ENCODE peak calls at places on chromosomes 6 and 20, in nine cellular contexts. M is fibroblast of lung, V is fibroblast of mammary gland, K is AG09309, A is ovary, R is GM12864, N is OCI-LY7, I is psoas muscle, Q is right atrium auricular region. T is an unnamed sample.
A peak's percentile ranks its signal among the peaks of the same experiment; 100 is the strongest.

GRCh38 chr6:44011350-44011925 is 115.8 kb downstream of the MRPL14 start:
- DNase-seq in I (no peak), A (no peak), N (no peak), K (no peak), Q (no peak), V (no peak), M (no peak), R (no peak), T (no peak)

GRCh38 chr6:38080889-38081288 is 261.4 kb downstream of the ZFAND3 start:
- DNase-seq in A (no peak), K (no peak), M (peak; percentile 30), Q (no peak), V (no peak), R (no peak), I (no peak), N (no peak), T (no peak)

GRCh38 chr6:158256746-158257424 is 55.4 kb upstream of the TULP4 start:
- DNase-seq in V (no peak), R (no peak), A (no peak), K (no peak), I (no peak), M (no peak), N (no peak), Q (no peak), T (no peak)

GRCh38 chr6:29709178-29709576 is 14.1 kb upstream of the HLA-F start:
- DNase-seq in R (no peak), K (no peak), I (no peak), V (no peak), N (no peak), Q (no peak), A (no peak), M (no peak), T (no peak)

GRCh38 chr6:143176090-143177021 is 115.7 kb downstream of the AIG1 start:
- DNase-seq in N (no peak), V (peak; percentile 90), I (no peak), K (peak; percentile 89), Q (no peak), A (no peak), M (peak; percentile 63), R (no peak), T (no peak)

GRCh38 chr6:91653954-91654843 is 1067.3 kb upstream of the MAP3K7 start:
- DNase-seq in N (no peak), M (peak; percentile 1), V (no peak), Q (no peak), K (no peak), R (no peak), A (no peak), I (no peak), T (no peak)

GRCh38 chr20:53678990-53679596 is 85.5 kb upstream of the ZNF217 start:
- DNase-seq in K (no peak), A (no peak), M (peak; percentile 72), I (no peak), Q (no peak), R (no peak), N (no peak), V (peak; percentile 35), T (no peak)

GRCh38 chr6:11428895-11429294 is 108.7 kb upstream of the TMEM170B start:
- DNase-seq in K (peak; percentile 62), A (no peak), M (peak; percentile 74), I (no peak), N (peak; percentile 18), V (peak; percentile 92), R (no peak), Q (no peak), T (peak; percentile 90)

GRCh38 chr20:31516651-31517050 is 2.4 kb downstream of the HM13 start:
- DNase-seq in N (no peak), I (no peak), M (no peak), A (no peak), Q (no peak), K (no peak), R (no peak), V (no peak), T (peak; percentile 11)

GRCh38 chr6:163705923-163706322 is 291.4 kb downstream of the QKI start:
- DNase-seq in I (no peak), M (no peak), V (no peak), R (peak; percentile 94), N (peak; percentile 83), K (no peak), Q (no peak), A (no peak), T (peak; percentile 87)

GRCh38 chr20:14142171-14142570 is 146.9 kb downstream of the MACROD2 start:
- DNase-seq in M (peak; percentile 39), A (no peak), I (no peak), R (no peak), K (no peak), N (peak; percentile 0), Q (no peak), V (peak; percentile 41), T (peak; percentile 63)

GRCh38 chr20:15992564-15992963 is 580.7 kb downstream of the KIF16B start:
- DNase-seq in K (no peak), Q (no peak), M (no peak), A (no peak), I (no peak), N (no peak), V (peak; percentile 7), R (no peak), T (no peak)

GRCh38 chr20:13299401-13299800 is 78.3 kb downstream of the ISM1 start:
- DNase-seq in R (no peak), N (no peak), M (no peak), K (no peak), V (no peak), Q (no peak), I (no peak), A (no peak), T (no peak)

GRCh38 chr6:167682546-167683027 is 144.1 kb upstream of the AFDN start:
- DNase-seq in M (no peak), V (no peak), N (no peak), R (no peak), Q (no peak), K (no peak), I (no peak), A (no peak), T (no peak)

GRCh38 chr6:36028887-36029324 is 1.3 kb downstream of the MAPK14 start:
- DNase-seq in N (peak; percentile 78), Q (peak; percentile 86), K (peak; percentile 46), R (peak; percentile 31), M (peak; percentile 80), V (peak; percentile 84), I (peak; percentile 57), A (peak; percentile 33), T (peak; percentile 73)

GRCh38 chr6:162627362-162627761 is 100.2 kb downstream of the PRKN start:
- DNase-seq in M (no peak), V (no peak), Q (no peak), K (no peak), R (no peak), N (no peak), A (no peak), I (no peak), T (no peak)
- H3K4me3 ChIP-seq in M (no peak overlapping the region), V (no peak overlapping the region), Q (no peak overlapping the region), K (no peak overlapping the region), R (no peak overlapping the region), N (no peak overlapping the region), A (no peak overlapping the region), I (no peak overlapping the region), T (no peak overlapping the region)

DNA sequence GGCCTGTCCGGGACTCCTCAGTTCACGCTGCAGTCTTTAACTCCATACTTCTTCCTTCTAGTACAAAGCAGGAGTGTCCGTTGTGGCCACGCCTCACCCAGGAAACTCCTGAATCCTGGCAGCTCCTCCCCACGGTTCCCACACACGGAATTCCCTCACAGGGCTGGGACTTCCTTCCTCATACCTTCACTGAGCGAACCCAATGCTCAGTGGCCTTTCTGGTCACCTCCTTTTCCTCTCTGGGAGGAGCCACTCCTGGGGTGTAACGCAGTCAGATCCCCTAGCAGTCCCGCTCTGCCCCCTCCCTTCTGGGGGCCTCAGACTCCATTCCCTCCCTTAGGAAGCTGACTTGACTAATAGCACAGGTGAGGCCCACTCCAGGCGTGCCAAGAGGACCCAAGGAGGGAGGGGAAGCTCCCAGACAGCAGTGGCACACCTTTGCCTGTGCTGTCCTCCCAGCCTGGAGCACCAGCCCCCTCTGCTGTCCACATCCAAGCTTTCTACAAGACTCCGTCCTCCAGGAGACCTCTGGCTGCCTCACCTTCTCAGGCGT is at the start of gene SLC52A3:
- DNase-seq in K (no peak), A (no peak), V (no peak), I (no peak), Q (no peak), R (no peak), N (no peak), M (no peak), T (no peak)
- TF ChIP-seq CTCF in K (peak; percentile 19), A (no peak), V (peak; percentile 4), I (peak; percentile 14), Q (peak; percentile 43), R (no peak), N (no peak), M (no peak), T (peak; percentile 10)

GRCh38 chr6:40713002-40713719 is 126.0 kb upstream of the LRFN2 start:
- DNase-seq in R (no peak), V (no peak), K (no peak), N (no peak), Q (no peak), A (no peak), M (no peak), I (no peak), T (no peak)

GRCh38 chr6:40715501-40716403 is 128.6 kb upstream of the LRFN2 start:
- DNase-seq in I (no peak), K (no peak), V (no peak), M (no peak), N (no peak), Q (no peak), A (no peak), R (no peak), T (no peak)

GRCh38 chr6:40714143-40714542 is 127.0 kb upstream of the LRFN2 start:
- DNase-seq in R (no peak), K (no peak), M (no peak), Q (no peak), A (no peak), V (no peak), N (no peak), I (no peak), T (no peak)

GRCh38 chr6:40717411-40718057 is 130.4 kb upstream of the LRFN2 start:
- DNase-seq in R (no peak), I (no peak), V (no peak), Q (no peak), N (no peak), A (no peak), M (no peak), K (no peak), T (no peak)

GRCh38 chr6:40714576-40715500 is 127.7 kb upstream of the LRFN2 start:
- DNase-seq in A (no peak), N (no peak), Q (no peak), I (no peak), M (no peak), R (no peak), K (no peak), V (no peak), T (no peak)
- H3K4me3 ChIP-seq in A (no peak overlapping the region), N (no peak overlapping the region), Q (no peak overlapping the region), I (no peak overlapping the region), M (no peak overlapping the region), R (no peak overlapping the region), K (no peak overlapping the region), V (no peak overlapping the region), T (no peak overlapping the region)

DNA sequence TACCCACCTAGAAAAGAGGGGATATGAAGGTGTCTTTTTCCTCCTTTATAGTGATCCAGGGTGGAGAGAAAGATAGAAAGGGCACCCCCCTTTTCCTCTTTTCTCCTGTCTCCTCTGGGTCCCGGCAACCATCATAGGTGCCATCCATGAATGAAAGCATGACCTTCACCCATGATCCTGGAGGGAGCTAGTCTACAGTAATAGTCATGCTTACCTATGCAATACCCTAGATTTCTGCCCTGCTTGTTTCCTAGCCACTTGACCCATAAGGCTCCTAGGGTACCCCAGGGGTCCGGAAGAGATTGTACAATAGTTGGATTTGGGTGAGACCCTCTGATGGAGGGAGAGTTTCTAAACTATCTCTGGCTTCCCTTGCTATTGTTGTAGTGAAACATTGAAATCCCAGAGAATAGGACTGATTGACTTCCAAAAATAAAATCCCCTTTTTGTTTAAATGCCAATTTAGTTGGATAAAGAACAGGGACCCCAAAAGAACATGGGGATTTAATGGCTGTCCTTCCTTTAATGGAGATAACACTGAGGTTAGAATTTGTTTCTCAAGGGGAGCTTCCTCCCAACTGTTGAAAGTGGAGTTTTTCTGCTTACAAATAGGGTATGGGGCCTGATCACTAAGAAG is 366.8 kb upstream of the KHDRBS2 start:
- DNase-seq in K (no peak), M (peak; percentile 26), N (peak; percentile 45), A (no peak), V (peak; percentile 36), I (no peak), Q (no peak), R (no peak), T (peak; percentile 4)
- TF ChIP-seq CTCF in K (no peak), M (no peak), N (no peak), A (no peak), V (no peak), I (no peak), Q (no peak), R (no peak), T (no peak)